ENCODE peak calls at places on chromosomes 13 and 19, in eight cellular contexts. One of them, this sample, is unnamed.

GRCh38 chr13:24931450-24932217 is 164.3 kb upstream of the PABPC3 start:
- DNase-seq in IMR-90: no peak
- DNase-seq in fibroblast of lung: no peak
- DNase-seq in ovary: no peak
- DNase-seq in keratinocyte: no peak
- DNase-seq in CD4-positive, CD25-positive, alpha-beta regulatory T cell: no peak
- DNase-seq in CD4-positive, alpha-beta T cell: no peak
- DNase-seq in transverse colon: no peak
- DNase-seq in this sample: no peak

GRCh38 chr19:8454218-8454617 is 9.4 kb downstream of the HNRNPM start:
- DNase-seq in IMR-90: no peak
- DNase-seq in fibroblast of lung: no peak
- DNase-seq in ovary: no peak
- DNase-seq in keratinocyte: no peak
- DNase-seq in CD4-positive, CD25-positive, alpha-beta regulatory T cell: no peak
- DNase-seq in CD4-positive, alpha-beta T cell: no peak
- DNase-seq in transverse colon: no peak
- DNase-seq in this sample: no peak

GRCh38 chr13:73215807-73216206 is 157.0 kb downstream of the KLF5 start:
- DNase-seq in IMR-90: peak
- DNase-seq in fibroblast of lung: no peak
- DNase-seq in ovary: no peak
- DNase-seq in keratinocyte: no peak
- DNase-seq in CD4-positive, CD25-positive, alpha-beta regulatory T cell: no peak
- DNase-seq in CD4-positive, alpha-beta T cell: no peak
- DNase-seq in transverse colon: peak
- DNase-seq in this sample: no peak

GRCh38 chr13:99191336-99191899 is 9.2 kb upstream of the UBAC2 start:
- DNase-seq in IMR-90: no peak
- DNase-seq in fibroblast of lung: no peak
- DNase-seq in ovary: no peak
- DNase-seq in keratinocyte: no peak
- DNase-seq in CD4-positive, CD25-positive, alpha-beta regulatory T cell: no peak
- DNase-seq in CD4-positive, alpha-beta T cell: no peak
- DNase-seq in transverse colon: no peak
- DNase-seq in this sample: no peak

GRCh38 chr13:112869202-112870061 is 99.6 kb upstream of the MCF2L start:
- DNase-seq in IMR-90: peak
- DNase-seq in fibroblast of lung: peak
- DNase-seq in ovary: peak
- DNase-seq in keratinocyte: no peak
- DNase-seq in CD4-positive, CD25-positive, alpha-beta regulatory T cell: no peak
- DNase-seq in CD4-positive, alpha-beta T cell: no peak
- DNase-seq in transverse colon: no peak
- DNase-seq in this sample: no peak

GRCh38 chr13:114148521-114148855 is 16.1 kb upstream of the RASA3 start:
- DNase-seq in IMR-90: no peak
- DNase-seq in fibroblast of lung: no peak
- DNase-seq in ovary: no peak
- DNase-seq in keratinocyte: no peak
- DNase-seq in CD4-positive, CD25-positive, alpha-beta regulatory T cell: peak
- DNase-seq in CD4-positive, alpha-beta T cell: peak
- DNase-seq in transverse colon: peak
- DNase-seq in this sample: peak

GRCh38 chr13:111657013-111657412 is 336.6 kb downstream of the TEX29 start:
- DNase-seq in IMR-90: no peak
- DNase-seq in fibroblast of lung: no peak
- DNase-seq in ovary: no peak
- DNase-seq in keratinocyte: no peak
- DNase-seq in CD4-positive, CD25-positive, alpha-beta regulatory T cell: no peak
- DNase-seq in CD4-positive, alpha-beta T cell: no peak
- DNase-seq in transverse colon: no peak
- DNase-seq in this sample: no peak

GRCh38 chr19:43934055-43934984 is 762 bp downstream of the ZNF45 start:
- DNase-seq in IMR-90: peak
- DNase-seq in fibroblast of lung: no peak
- DNase-seq in ovary: no peak
- DNase-seq in keratinocyte: no peak
- DNase-seq in CD4-positive, CD25-positive, alpha-beta regulatory T cell: no peak
- DNase-seq in CD4-positive, alpha-beta T cell: no peak
- DNase-seq in transverse colon: no peak
- DNase-seq in this sample: no peak

GRCh38 chr13:30870049-30870884 is 35.8 kb upstream of the MEDAG start:
- DNase-seq in IMR-90: peak
- DNase-seq in fibroblast of lung: peak
- DNase-seq in ovary: peak
- DNase-seq in keratinocyte: peak
- DNase-seq in CD4-positive, CD25-positive, alpha-beta regulatory T cell: peak
- DNase-seq in CD4-positive, alpha-beta T cell: no peak
- DNase-seq in transverse colon: peak
- DNase-seq in this sample: no peak

GRCh38 chr19:36014029-36014924 is at the start of gene ALKBH6:
- DNase-seq in IMR-90: peak
- DNase-seq in fibroblast of lung: peak
- DNase-seq in ovary: peak
- DNase-seq in keratinocyte: peak
- DNase-seq in CD4-positive, CD25-positive, alpha-beta regulatory T cell: peak
- DNase-seq in CD4-positive, alpha-beta T cell: peak
- DNase-seq in transverse colon: peak
- DNase-seq in this sample: peak

GRCh38 chr19:10718205-10719196 is 622 bp downstream of the DNM2 start:
- DNase-seq in IMR-90: peak
- DNase-seq in fibroblast of lung: peak
- DNase-seq in ovary: no peak
- DNase-seq in keratinocyte: no peak
- DNase-seq in CD4-positive, CD25-positive, alpha-beta regulatory T cell: peak
- DNase-seq in CD4-positive, alpha-beta T cell: peak
- DNase-seq in transverse colon: peak
- DNase-seq in this sample: peak

GRCh38 chr19:14363203-14364097 is 17.8 kb upstream of the ADGRE5 start:
- DNase-seq in IMR-90: peak
- DNase-seq in fibroblast of lung: peak
- DNase-seq in ovary: peak
- DNase-seq in keratinocyte: no peak
- DNase-seq in CD4-positive, CD25-positive, alpha-beta regulatory T cell: peak
- DNase-seq in CD4-positive, alpha-beta T cell: peak
- DNase-seq in transverse colon: peak
- DNase-seq in this sample: no peak

GRCh38 chr13:40911341-40911740 is 107.8 kb downstream of the ELF1 start:
- DNase-seq in IMR-90: no peak
- DNase-seq in fibroblast of lung: no peak
- DNase-seq in ovary: no peak
- DNase-seq in keratinocyte: no peak
- DNase-seq in CD4-positive, CD25-positive, alpha-beta regulatory T cell: no peak
- DNase-seq in CD4-positive, alpha-beta T cell: no peak
- DNase-seq in transverse colon: no peak
- DNase-seq in this sample: no peak

GRCh38 chr13:94860981-94861407 is 148.6 kb upstream of the SOX21 start:
- DNase-seq in IMR-90: peak
- DNase-seq in fibroblast of lung: peak
- DNase-seq in ovary: peak
- DNase-seq in keratinocyte: no peak
- DNase-seq in CD4-positive, CD25-positive, alpha-beta regulatory T cell: peak
- DNase-seq in CD4-positive, alpha-beta T cell: no peak
- DNase-seq in transverse colon: no peak
- DNase-seq in this sample: no peak

GRCh38 chr13:20136781-20137703 is 23.8 kb downstream of the GJA3 start:
- DNase-seq in IMR-90: no peak
- DNase-seq in fibroblast of lung: peak
- DNase-seq in ovary: no peak
- DNase-seq in keratinocyte: no peak
- DNase-seq in CD4-positive, CD25-positive, alpha-beta regulatory T cell: peak
- DNase-seq in CD4-positive, alpha-beta T cell: peak
- DNase-seq in transverse colon: peak
- DNase-seq in this sample: peak

GRCh38 chr19:12952488-12953455 is 4.3 kb downstream of the GADD45GIP1 start:
- DNase-seq in IMR-90: peak
- DNase-seq in fibroblast of lung: peak
- DNase-seq in ovary: no peak
- DNase-seq in keratinocyte: no peak
- DNase-seq in CD4-positive, CD25-positive, alpha-beta regulatory T cell: no peak
- DNase-seq in CD4-positive, alpha-beta T cell: no peak
- DNase-seq in transverse colon: no peak
- DNase-seq in this sample: no peak

GRCh38 chr19:46190489-46190888 is 39.1 kb upstream of the IGFL1 start:
- DNase-seq in IMR-90: no peak
- DNase-seq in fibroblast of lung: no peak
- DNase-seq in ovary: no peak
- DNase-seq in keratinocyte: no peak
- DNase-seq in CD4-positive, CD25-positive, alpha-beta regulatory T cell: no peak
- DNase-seq in CD4-positive, alpha-beta T cell: no peak
- DNase-seq in transverse colon: no peak
- DNase-seq in this sample: no peak

GRCh38 chr19:51339687-51340656 is 2.0 kb downstream of the VSIG10L start:
- DNase-seq in IMR-90: peak
- DNase-seq in fibroblast of lung: peak
- DNase-seq in ovary: peak
- DNase-seq in keratinocyte: peak
- DNase-seq in CD4-positive, CD25-positive, alpha-beta regulatory T cell: peak
- DNase-seq in CD4-positive, alpha-beta T cell: peak
- DNase-seq in transverse colon: peak
- DNase-seq in this sample: peak

GRCh38 chr19:47036233-47036651 is 12.2 kb downstream of the TMEM160 start:
- DNase-seq in IMR-90: no peak
- DNase-seq in fibroblast of lung: no peak
- DNase-seq in ovary: no peak
- DNase-seq in keratinocyte: no peak
- DNase-seq in CD4-positive, CD25-positive, alpha-beta regulatory T cell: no peak
- DNase-seq in CD4-positive, alpha-beta T cell: no peak
- DNase-seq in transverse colon: peak
- DNase-seq in this sample: no peak

GRCh38 chr19:47573076-47574026 is at the start of gene ZNF541:
- DNase-seq in IMR-90: peak
- DNase-seq in fibroblast of lung: peak
- DNase-seq in ovary: peak
- DNase-seq in keratinocyte: no peak
- DNase-seq in CD4-positive, CD25-positive, alpha-beta regulatory T cell: peak
- DNase-seq in CD4-positive, alpha-beta T cell: peak
- DNase-seq in transverse colon: peak
- DNase-seq in this sample: peak

GRCh38 chr19:45177817-45178261 is at the start of gene TRAPPC6A:
- DNase-seq in IMR-90: peak
- DNase-seq in fibroblast of lung: peak
- DNase-seq in ovary: no peak
- DNase-seq in keratinocyte: peak
- DNase-seq in CD4-positive, CD25-positive, alpha-beta regulatory T cell: no peak
- DNase-seq in CD4-positive, alpha-beta T cell: no peak
- DNase-seq in transverse colon: no peak
- DNase-seq in this sample: no peak

GRCh38 chr19:33248954-33249613 is 23.4 kb upstream of the SLC7A10 start:
- DNase-seq in IMR-90: no peak
- DNase-seq in fibroblast of lung: no peak
- DNase-seq in ovary: no peak
- DNase-seq in keratinocyte: no peak
- DNase-seq in CD4-positive, CD25-positive, alpha-beta regulatory T cell: no peak
- DNase-seq in CD4-positive, alpha-beta T cell: no peak
- DNase-seq in transverse colon: no peak
- DNase-seq in this sample: no peak

GRCh38 chr19:37698216-37698615 is 21.3 kb downstream of the ZNF607 start:
- DNase-seq in IMR-90: no peak
- DNase-seq in fibroblast of lung: no peak
- DNase-seq in ovary: no peak
- DNase-seq in keratinocyte: no peak
- DNase-seq in CD4-positive, CD25-positive, alpha-beta regulatory T cell: no peak
- DNase-seq in CD4-positive, alpha-beta T cell: no peak
- DNase-seq in transverse colon: no peak
- DNase-seq in this sample: no peak

GRCh38 chr13:110329798-110330461 is 22.8 kb downstream of the COL4A2 start:
- DNase-seq in IMR-90: peak
- DNase-seq in fibroblast of lung: peak
- DNase-seq in ovary: no peak
- DNase-seq in keratinocyte: no peak
- DNase-seq in CD4-positive, CD25-positive, alpha-beta regulatory T cell: no peak
- DNase-seq in CD4-positive, alpha-beta T cell: no peak
- DNase-seq in transverse colon: no peak
- DNase-seq in this sample: no peak

GRCh38 chr19:45729774-45730388 is 815 bp downstream of the FBXO46 start:
- DNase-seq in IMR-90: no peak
- DNase-seq in fibroblast of lung: no peak
- DNase-seq in ovary: no peak
- DNase-seq in keratinocyte: no peak
- DNase-seq in CD4-positive, CD25-positive, alpha-beta regulatory T cell: no peak
- DNase-seq in CD4-positive, alpha-beta T cell: no peak
- DNase-seq in transverse colon: peak
- DNase-seq in this sample: no peak

GRCh38 chr19:6204866-6205723 is 69.6 kb downstream of the ACSBG2 start:
- DNase-seq in IMR-90: no peak
- DNase-seq in fibroblast of lung: no peak
- DNase-seq in ovary: no peak
- DNase-seq in keratinocyte: no peak
- DNase-seq in CD4-positive, CD25-positive, alpha-beta regulatory T cell: no peak
- DNase-seq in CD4-positive, alpha-beta T cell: no peak
- DNase-seq in transverse colon: no peak
- DNase-seq in this sample: no peak
- H3K27ac ChIP-seq in IMR-90: no peak
- H3K27ac ChIP-seq in fibroblast of lung: no peak
- H3K27ac ChIP-seq in ovary: no peak
- H3K27ac ChIP-seq in keratinocyte: no peak
- H3K27ac ChIP-seq in CD4-positive, CD25-positive, alpha-beta regulatory T cell: no peak
- H3K27ac ChIP-seq in CD4-positive, alpha-beta T cell: no peak
- H3K27ac ChIP-seq in transverse colon: no peak
- H3K27ac ChIP-seq in this sample: no peak

GRCh38 chr19:17560205-17560595 is 4.8 kb downstream of the COLGALT1 start:
- DNase-seq in IMR-90: peak
- DNase-seq in fibroblast of lung: peak
- DNase-seq in ovary: no peak
- DNase-seq in keratinocyte: no peak
- DNase-seq in CD4-positive, CD25-positive, alpha-beta regulatory T cell: no peak
- DNase-seq in CD4-positive, alpha-beta T cell: no peak
- DNase-seq in transverse colon: no peak
- DNase-seq in this sample: no peak
- H3K27ac ChIP-seq in IMR-90: peak
- H3K27ac ChIP-seq in fibroblast of lung: peak
- H3K27ac ChIP-seq in ovary: no peak
- H3K27ac ChIP-seq in keratinocyte: no peak
- H3K27ac ChIP-seq in CD4-positive, CD25-positive, alpha-beta regulatory T cell: no peak
- H3K27ac ChIP-seq in CD4-positive, alpha-beta T cell: no peak
- H3K27ac ChIP-seq in transverse colon: peak
- H3K27ac ChIP-seq in this sample: no peak

GRCh38 chr13:44218501-44219240 is 155.0 kb upstream of the SERP2 start:
- DNase-seq in IMR-90: no peak
- DNase-seq in fibroblast of lung: peak
- DNase-seq in ovary: no peak
- DNase-seq in keratinocyte: no peak
- DNase-seq in CD4-positive, CD25-positive, alpha-beta regulatory T cell: no peak
- DNase-seq in CD4-positive, alpha-beta T cell: no peak
- DNase-seq in transverse colon: peak
- DNase-seq in this sample: no peak
- H3K27ac ChIP-seq in IMR-90: no peak
- H3K27ac ChIP-seq in fibroblast of lung: no peak
- H3K27ac ChIP-seq in ovary: no peak
- H3K27ac ChIP-seq in keratinocyte: no peak
- H3K27ac ChIP-seq in CD4-positive, CD25-positive, alpha-beta regulatory T cell: no peak
- H3K27ac ChIP-seq in CD4-positive, alpha-beta T cell: no peak
- H3K27ac ChIP-seq in transverse colon: peak
- H3K27ac ChIP-seq in this sample: no peak

DNA sequence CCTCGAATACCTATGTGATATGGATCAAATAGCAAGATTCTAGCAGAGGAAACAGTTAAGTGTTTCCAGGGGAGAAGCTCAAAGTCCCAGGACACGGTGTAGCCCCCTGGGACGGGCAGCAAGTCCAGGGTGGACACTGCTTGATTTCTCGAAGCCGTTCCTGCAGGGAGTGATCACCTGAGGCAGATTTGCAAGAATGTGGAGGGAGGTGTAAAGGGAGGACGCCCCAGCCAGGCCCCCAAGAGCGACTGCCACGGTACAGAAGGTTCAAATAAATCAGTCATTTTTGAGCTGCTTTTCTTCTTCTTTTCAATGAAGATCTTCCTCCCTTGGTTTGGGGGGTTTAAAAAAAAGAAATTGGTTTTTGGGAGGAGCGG is 41.4 kb downstream of the KLF2 start:
- DNase-seq in IMR-90: no peak
- DNase-seq in fibroblast of lung: no peak
- DNase-seq in ovary: no peak
- DNase-seq in keratinocyte: no peak
- DNase-seq in CD4-positive, CD25-positive, alpha-beta regulatory T cell: no peak
- DNase-seq in CD4-positive, alpha-beta T cell: no peak
- DNase-seq in transverse colon: no peak
- DNase-seq in this sample: no peak
- H3K27ac ChIP-seq in IMR-90: no peak
- H3K27ac ChIP-seq in fibroblast of lung: no peak
- H3K27ac ChIP-seq in ovary: no peak
- H3K27ac ChIP-seq in keratinocyte: no peak
- H3K27ac ChIP-seq in CD4-positive, CD25-positive, alpha-beta regulatory T cell: peak
- H3K27ac ChIP-seq in CD4-positive, alpha-beta T cell: peak
- H3K27ac ChIP-seq in transverse colon: no peak
- H3K27ac ChIP-seq in this sample: peak

This sample was measured in CD4-positive, alpha-beta memory T cell.